ENCODE peak calls at places on chromosomes 5 and 9, in seven cellular contexts. I, T, K, U, R, M and D are unnamed samples.
A peak's percentile ranks its signal among the peaks of the same experiment; 100 is the strongest.

GRCh38 chr9:134329886-134330285 is 3.6 kb downstream of the RXRA start:
- DNase-seq in I (no peak), T (no peak), K (peak; percentile 52), U (no peak), R (no peak), M (no peak), D (no peak)

GRCh38 chr5:160398806-160399205 is 1.0 kb downstream of the FAM200C start:
- DNase-seq in I (no peak), T (no peak), K (peak; percentile 57), U (no peak), R (no peak), M (no peak), D (no peak)

GRCh38 chr9:123642291-123643278 is 286.6 kb downstream of the CRB2 start:
- DNase-seq in I (no peak), T (no peak), K (no peak), U (peak; percentile 73), R (peak; percentile 59), M (no peak), D (no peak)

GRCh38 chr5:147234825-147235635 is at the start of gene STK32A:
- DNase-seq in I (peak; percentile 93), T (no peak), K (peak; percentile 37), U (peak; percentile 76), R (peak; percentile 80), M (peak; percentile 65), D (peak; percentile 32)

GRCh38 chr5:37933586-37933985 is 93.7 kb upstream of the GDNF start:
- DNase-seq in I (no peak), T (no peak), K (no peak), U (no peak), R (no peak), M (no peak), D (no peak)

GRCh38 chr5:123545506-123545905 is 33.5 kb downstream of the CSNK1G3 start:
- DNase-seq in I (peak; percentile 65), T (no peak), K (peak; percentile 28), U (no peak), R (no peak), M (peak; percentile 32), D (peak; percentile 40)

GRCh38 chr9:76082062-76082461 is 191.6 kb downstream of the PCSK5 start:
- DNase-seq in I (no peak), T (no peak), K (no peak), U (no peak), R (no peak), M (no peak), D (no peak)

GRCh38 chr5:129148-129547 is 37.2 kb downstream of the PLEKHG4B start:
- DNase-seq in I (no peak), T (no peak), K (no peak), U (no peak), R (no peak), M (no peak), D (no peak)

GRCh38 chr9:111691686-111692329 is 30.4 kb downstream of the GNG10 start:
- DNase-seq in I (peak; percentile 27), T (peak; percentile 24), K (peak; percentile 49), U (peak; percentile 25), R (peak; percentile 39), M (peak; percentile 58), D (peak; percentile 46)
- H3K4me2 ChIP-seq in I (no peak overlapping the region), T (peak overlapping the region; percentile 10), K (no peak overlapping the region), U (no peak overlapping the region), R (no peak overlapping the region), M (peak overlapping the region; percentile 34), D (no peak overlapping the region)

DNA sequence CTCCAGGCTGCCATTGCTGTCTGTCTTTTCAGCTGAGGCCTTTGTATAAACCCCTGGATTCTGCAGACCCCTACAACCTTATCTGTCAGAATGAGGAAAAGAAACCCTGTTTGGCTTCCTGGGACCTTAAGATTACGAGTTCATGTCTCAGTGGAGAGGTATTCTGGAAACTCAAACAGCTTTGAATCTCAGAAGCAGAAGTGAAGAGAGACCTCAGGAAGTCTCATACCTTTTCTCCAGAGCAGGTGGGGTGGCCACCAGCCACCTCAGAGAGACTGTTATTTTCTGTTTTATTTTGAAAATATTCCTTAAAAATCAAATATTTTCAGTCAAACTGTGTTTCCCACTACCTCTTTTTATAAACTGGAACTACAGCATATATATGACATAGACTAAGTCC is 457.5 kb downstream of the TMEM232 start:
- DNase-seq in I (no peak), T (no peak), K (no peak), U (no peak), R (no peak), M (no peak), D (peak; percentile 20)
- H3K9me2 ChIP-seq in I (no peaks in the 10 kb centered on the region), T (no peaks in the 10 kb centered on the region), K (no peaks in the 10 kb centered on the region), U (no peaks in the 10 kb centered on the region), R (no peaks in the 10 kb centered on the region), M (no peaks in the 10 kb centered on the region), D (no peaks in the 10 kb centered on the region)

DNA sequence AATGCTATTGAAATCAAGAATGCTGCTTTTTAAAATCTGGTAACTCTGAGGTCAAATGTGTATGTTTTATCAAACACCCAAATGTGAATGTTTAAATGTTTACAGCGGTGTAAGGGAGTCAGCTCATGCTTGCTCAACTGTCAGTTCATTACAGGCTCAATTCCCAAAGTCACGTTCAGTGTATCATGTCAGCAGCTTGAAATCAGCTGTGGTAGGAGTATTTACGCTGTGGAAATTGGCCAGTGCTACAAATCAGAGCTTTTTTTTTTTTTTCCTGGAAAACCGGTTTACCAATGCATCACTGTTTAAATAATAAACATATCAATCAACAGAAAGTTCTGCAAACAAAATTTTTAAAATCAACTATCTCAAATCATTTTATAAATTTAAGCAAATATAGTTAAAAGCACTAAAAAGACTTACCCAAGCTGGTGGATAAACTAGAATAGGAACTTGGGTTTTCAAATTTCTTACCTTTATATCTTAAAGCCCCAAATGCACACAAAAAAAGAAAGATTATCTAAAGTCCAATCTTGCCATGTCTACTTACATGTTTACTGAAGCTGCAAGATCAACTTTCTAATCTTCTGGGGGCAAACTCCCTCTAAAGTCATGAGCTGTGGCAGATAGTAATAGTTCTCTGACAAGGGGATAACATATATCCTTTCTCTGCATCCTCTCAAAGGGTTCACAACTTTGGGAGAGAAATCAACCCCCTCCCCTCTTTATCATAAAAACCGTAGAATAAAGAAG is 57.6 kb upstream of the GRAMD2B start:
- DNase-seq in I (no peak), T (no peak), K (no peak), U (peak; percentile 34), R (no peak), M (peak; percentile 84), D (no peak)
- H3K4me2 ChIP-seq in I (no peak overlapping the region), T (no peak overlapping the region), K (no peak overlapping the region), U (peak overlapping the region; percentile 14), R (no peak overlapping the region), M (peak overlapping the region; percentile 70), D (no peak overlapping the region)

GRCh38 chr5:134787692-134788091 is 29.1 kb downstream of the DDX46 start:
- DNase-seq in I (no peak), T (no peak), K (no peak), U (no peak), R (no peak), M (no peak), D (no peak)
- H3K9me2 ChIP-seq in I (no peaks in the 10 kb centered on the region), T (no peaks in the 10 kb centered on the region), K (no peaks in the 10 kb centered on the region), U (no peaks in the 10 kb centered on the region), R (no peaks in the 10 kb centered on the region), M (no peaks in the 10 kb centered on the region), D (no peaks in the 10 kb centered on the region)

DNA sequence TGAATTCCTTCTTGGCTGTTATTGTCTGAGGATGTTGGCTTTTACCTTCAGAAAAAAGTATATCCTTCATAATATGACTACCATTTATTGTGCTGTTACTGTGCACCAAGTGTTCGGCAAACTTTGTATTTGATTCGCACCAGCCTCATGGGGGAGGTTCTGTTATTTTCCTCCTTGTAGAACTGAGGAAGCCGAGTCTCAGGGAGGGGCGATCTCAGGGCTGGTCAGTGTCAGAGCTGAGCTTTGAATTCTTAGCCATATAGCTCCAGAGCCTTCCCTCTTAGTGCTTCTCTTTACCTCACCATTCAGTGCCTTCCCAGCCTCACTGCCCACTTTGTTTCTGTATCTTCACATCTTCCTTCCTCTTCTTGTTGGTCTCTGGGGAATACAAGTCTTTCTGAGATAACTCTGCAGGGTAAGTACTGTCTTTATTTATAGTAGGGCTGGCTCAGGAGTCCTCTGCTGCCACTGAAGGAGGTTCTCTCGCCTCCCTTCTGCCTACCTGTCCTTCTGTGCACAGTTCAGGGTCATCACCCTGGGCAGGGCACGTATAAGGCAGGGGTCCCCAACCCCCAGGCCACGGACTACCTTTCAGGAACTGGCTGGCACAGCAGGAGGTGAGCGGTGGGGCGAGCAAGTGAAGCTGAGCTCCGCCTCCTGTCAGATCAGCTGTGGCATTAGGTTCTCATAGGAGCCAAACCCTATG is 48.4 kb downstream of the GALNT10 start:
- DNase-seq in I (peak; percentile 33), T (no peak), K (no peak), U (no peak), R (no peak), M (no peak), D (no peak)
- H3K4me2 ChIP-seq in I (peak overlapping the region; percentile 14), T (no peak overlapping the region), K (no peak overlapping the region), U (no peak overlapping the region), R (no peak overlapping the region), M (no peak overlapping the region), D (no peak overlapping the region)

DNA sequence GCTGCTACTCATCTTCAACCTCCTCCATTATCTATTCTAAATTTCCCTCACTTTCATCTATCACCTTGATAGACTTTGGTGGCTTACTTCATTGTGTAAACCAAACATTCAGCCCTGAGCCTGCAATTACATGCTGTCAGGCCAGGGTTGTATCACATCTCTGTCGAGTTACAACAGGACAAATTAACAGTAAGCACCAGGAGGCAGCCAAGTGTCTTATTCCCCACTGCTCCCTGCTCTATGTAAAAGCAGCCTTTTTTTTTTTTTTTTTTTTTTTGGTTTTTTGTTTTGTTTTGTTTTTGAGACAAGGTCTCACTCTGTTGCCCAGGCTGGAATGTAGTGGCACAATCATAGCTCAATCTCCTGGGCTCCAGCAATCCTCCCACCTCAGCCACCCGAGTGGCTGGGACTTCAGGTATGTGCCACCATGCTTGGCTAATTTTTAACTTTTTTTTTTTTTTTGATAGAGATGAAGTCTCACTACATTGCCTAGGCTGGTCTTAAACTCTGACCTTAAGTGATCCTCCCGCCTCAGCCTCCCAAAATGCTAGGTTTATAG is 15.2 kb upstream of the ZCCHC9 start:
- DNase-seq in I (peak; percentile 17), T (no peak), K (no peak), U (no peak), R (no peak), M (no peak), D (no peak)
- H3K9me2 ChIP-seq in I (no peaks in the 10 kb centered on the region), T (no peaks in the 10 kb centered on the region), K (no peaks in the 10 kb centered on the region), U (no peaks in the 10 kb centered on the region), R (no peaks in the 10 kb centered on the region), M (no peaks in the 10 kb centered on the region), D (no peaks in the 10 kb centered on the region)

DNA sequence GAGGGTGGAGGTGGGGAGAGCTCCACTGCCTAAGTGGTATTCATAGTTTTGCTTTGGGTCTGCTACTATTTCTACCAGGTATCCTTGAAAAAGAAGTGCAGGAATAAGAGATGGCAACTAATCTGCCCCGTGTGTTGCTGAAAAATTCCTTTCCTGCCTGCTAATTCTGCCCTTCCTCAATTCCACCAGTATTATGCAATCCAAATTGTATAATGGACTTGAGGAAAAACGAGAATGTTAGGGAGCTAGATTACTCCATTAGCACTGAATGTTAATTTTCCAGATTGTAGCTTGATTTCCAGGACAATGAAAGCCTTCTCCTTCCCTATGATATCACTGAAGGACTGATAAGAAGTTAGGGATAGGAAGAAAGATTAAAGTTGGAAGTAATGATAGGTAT is 16.9 kb downstream of the ADAM19 start:
- DNase-seq in I (no peak), T (no peak), K (peak; percentile 36), U (no peak), R (no peak), M (peak; percentile 34), D (no peak)
- H3K4me2 ChIP-seq in I (no peak overlapping the region), T (peak overlapping the region; percentile 54), K (peak overlapping the region; percentile 73), U (no peak overlapping the region), R (peak overlapping the region; percentile 64), M (peak overlapping the region; percentile 64), D (no peak overlapping the region)